ENCODE peak calls at places on chromosomes 7 and 10, in five cellular contexts. V, P, O, Z and M are unnamed samples.

GRCh38 chr10:45220985-45221384 is 94.4 kb downstream of the OR13A1 start:
- DNase-seq in V (no peak), P (no peak), O (no peak), Z (no peak), M (no peak)

GRCh38 chr10:586716-587115 is 102.8 kb downstream of the DIP2C start:
- DNase-seq in V (no peak), P (no peak), O (no peak), Z (no peak), M (no peak)

GRCh38 chr7:156889089-156889488 is 3.9 kb downstream of the LMBR1 start:
- DNase-seq in V (no peak), P (peak), O (no peak), Z (no peak), M (no peak)

GRCh38 chr7:152025077-152025936 is at the start of gene GALNT11:
- DNase-seq in V (peak), P (peak), O (peak), Z (peak), M (peak)

GRCh38 chr7:19491821-19492452 is 216.9 kb downstream of the POLR1F start:
- DNase-seq in V (peak), P (peak), O (peak), Z (peak), M (peak)

GRCh38 chr7:47885309-47886000 is 62.8 kb downstream of the PKD1L1 start:
- DNase-seq in V (peak), P (no peak), O (no peak), Z (no peak), M (no peak)

GRCh38 chr10:49663596-49663995 is 15.9 kb upstream of the C10orf53 start:
- DNase-seq in V (no peak), P (no peak), O (no peak), Z (no peak), M (no peak)

GRCh38 chr7:25124485-25125136 is 449 bp downstream of the CYCS start:
- DNase-seq in V (peak), P (peak), O (no peak), Z (no peak), M (peak)

GRCh38 chr7:151876112-151876898 is 610 bp downstream of the PRKAG2 start:
- DNase-seq in V (peak), P (peak), O (peak), Z (peak), M (peak)

GRCh38 chr7:99928188-99928587 is 1.2 kb downstream of the GJC3 start:
- DNase-seq in V (no peak), P (no peak), O (no peak), Z (no peak), M (no peak)

GRCh38 chr10:19930936-19931859 is 115.0 kb downstream of the PLXDC2 start:
- DNase-seq in V (no peak), P (peak), O (peak), Z (peak), M (peak)

GRCh38 chr7:157336383-157337315 is at the start of gene DNAJB6:
- DNase-seq in V (peak), P (peak), O (peak), Z (peak), M (peak)

GRCh38 chr10:129033354-129033729 is 433.7 kb upstream of the MGMT start:
- DNase-seq in V (no peak), P (peak), O (no peak), Z (no peak), M (no peak)

GRCh38 chr10:94992811-94993210 is 54.4 kb downstream of the CYP2C9 start:
- DNase-seq in V (no peak), P (no peak), O (no peak), Z (no peak), M (no peak)

GRCh38 chr7:27105161-27106122 is 3.0 kb upstream of the HOXA2 start:
- DNase-seq in V (no peak), P (no peak), O (no peak), Z (peak), M (no peak)
- H3K4me3 ChIP-seq in V (no peak), P (no peak), O (no peak), Z (peak), M (no peak)

GRCh38 chr10:125161570-125162139 is 1.3 kb upstream of the CTBP2 start:
- DNase-seq in V (peak), P (no peak), O (no peak), Z (no peak), M (peak)
- TF ChIP-seq CTCF in V (no peak), P (no peak), O (peak), Z (peak), M (peak)

DNA sequence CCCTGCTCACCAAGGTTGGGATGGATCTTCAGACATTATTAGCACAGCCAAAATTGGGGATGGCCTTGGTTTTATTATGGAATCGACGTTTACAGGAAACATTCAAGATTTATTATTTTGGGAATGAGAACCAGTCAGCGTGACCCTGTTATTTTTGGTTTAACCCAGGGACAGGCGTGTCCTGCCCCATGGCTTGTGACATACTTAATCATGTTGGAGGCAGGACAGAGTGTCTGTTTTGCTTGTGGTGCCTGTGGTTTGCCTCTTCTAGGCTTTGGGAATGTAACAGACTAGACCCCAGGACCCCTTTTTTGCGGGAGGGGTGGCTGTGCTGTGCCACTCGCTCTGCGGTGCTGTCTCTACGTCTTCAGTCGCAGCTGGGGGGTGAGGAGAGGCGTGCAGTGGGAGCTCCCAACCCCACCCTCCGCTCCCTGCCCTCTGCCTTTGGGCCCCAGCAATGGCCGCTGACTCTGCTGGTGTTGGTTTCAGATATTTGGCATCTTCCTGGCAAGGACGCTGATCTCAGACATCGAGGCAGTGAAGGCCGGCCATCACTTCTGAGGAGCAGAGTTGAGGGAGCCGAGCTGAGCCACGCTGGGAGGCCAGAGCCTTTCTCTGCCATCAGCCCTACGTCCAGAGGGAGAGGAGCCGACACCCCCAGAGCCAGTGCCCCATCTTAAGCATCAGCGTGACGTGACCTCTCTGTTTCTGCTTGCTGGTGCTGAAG is 20.1 kb upstream of the SH2D4B start:
- DNase-seq in V (no peak), P (no peak), O (no peak), Z (no peak), M (peak)
- H3K4me3 ChIP-seq in V (no peak), P (no peak), O (no peak), Z (no peak), M (no peak)

GRCh38 chr10:10930979-10931743 is 86.5 kb upstream of the CELF2 start:
- DNase-seq in V (no peak), P (no peak), O (no peak), Z (no peak), M (no peak)
- TF ChIP-seq CTCF in V (no peak), P (no peak), O (no peak), Z (no peak), M (no peak)

GRCh38 chr10:79209831-79210230 is 137.4 kb upstream of the PPIF start:
- DNase-seq in V (no peak), P (no peak), O (no peak), Z (no peak), M (no peak)

GRCh38 chr10:79207726-79208125 is 139.0 kb downstream of the ZMIZ1 start:
- DNase-seq in V (no peak), P (no peak), O (no peak), Z (no peak), M (no peak)

GRCh38 chr10:79208251-79208983 is 138.9 kb upstream of the PPIF start:
- DNase-seq in V (no peak), P (no peak), O (no peak), Z (no peak), M (no peak)

GRCh38 chr10:79210672-79211071 is 136.6 kb upstream of the PPIF start:
- DNase-seq in V (no peak), P (no peak), O (no peak), Z (no peak), M (no peak)

DNA sequence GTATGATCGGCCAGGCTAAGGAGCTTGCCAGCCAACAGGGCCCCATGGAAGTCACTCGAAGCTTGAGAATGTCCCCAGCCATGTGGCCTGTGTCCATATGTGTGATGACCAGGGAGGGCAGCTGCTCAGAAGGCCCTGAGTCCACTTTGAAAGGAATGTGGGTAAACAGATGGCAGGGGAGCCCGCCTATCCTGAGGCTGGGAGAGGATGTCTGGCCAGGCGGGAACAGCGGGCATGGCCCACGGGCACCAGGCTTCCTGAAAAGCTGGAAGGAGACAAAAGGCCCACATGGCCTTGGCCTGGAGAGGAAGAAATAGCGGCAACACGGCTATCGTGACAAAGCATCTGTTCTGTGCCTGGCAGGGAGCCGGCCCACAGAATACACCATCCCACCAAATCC is 137.9 kb upstream of the PPIF start:
- DNase-seq in V (no peak), P (no peak), O (no peak), Z (no peak), M (no peak)
- H3K4me3 ChIP-seq in V (no peak), P (no peak), O (no peak), Z (no peak), M (no peak)

GRCh38 chr7:76318488-76319353 is 16.2 kb downstream of the HSPB1 start:
- DNase-seq in V (peak), P (peak), O (peak), Z (peak), M (peak)
- TF ChIP-seq CTCF in V (peak), P (peak), O (no peak), Z (peak), M (peak)

DNA sequence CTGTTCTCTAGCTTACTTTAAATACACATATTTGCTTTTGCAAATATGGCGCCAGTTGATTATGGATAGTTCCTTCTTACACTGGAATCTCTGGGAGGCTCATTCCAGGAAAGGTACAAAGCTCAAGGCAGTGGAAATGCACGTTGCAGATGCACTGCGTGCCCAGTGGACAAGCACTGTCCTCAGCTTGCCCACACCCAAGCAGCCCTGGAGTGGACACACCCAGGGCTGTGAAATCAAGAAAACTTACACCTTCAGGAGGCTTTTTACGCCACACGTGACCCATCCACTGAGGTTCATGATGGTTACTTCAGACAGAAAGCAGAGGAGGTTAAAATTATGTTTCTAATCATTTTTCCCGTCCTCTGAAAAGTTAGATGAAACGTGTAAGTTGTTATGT is 248.5 kb downstream of the VTI1A start:
- DNase-seq in V (no peak), P (no peak), O (no peak), Z (no peak), M (no peak)
- H3K4me3 ChIP-seq in V (no peak), P (no peak), O (no peak), Z (no peak), M (no peak)

GRCh38 chr7:101216860-101217387 is 457 bp downstream of the PLOD3 start:
- DNase-seq in V (no peak), P (no peak), O (no peak), Z (no peak), M (no peak)

GRCh38 chr7:101220295-101220694 is 2.3 kb downstream of the ZNHIT1 start:
- DNase-seq in V (no peak), P (no peak), O (no peak), Z (no peak), M (no peak)

GRCh38 chr7:101216001-101216859 is 1.2 kb downstream of the PLOD3 start:
- DNase-seq in V (peak), P (no peak), O (no peak), Z (no peak), M (peak)

GRCh38 chr7:101218236-101219130 is 518 bp downstream of the ZNHIT1 start:
- DNase-seq in V (no peak), P (no peak), O (no peak), Z (no peak), M (peak)

DNA sequence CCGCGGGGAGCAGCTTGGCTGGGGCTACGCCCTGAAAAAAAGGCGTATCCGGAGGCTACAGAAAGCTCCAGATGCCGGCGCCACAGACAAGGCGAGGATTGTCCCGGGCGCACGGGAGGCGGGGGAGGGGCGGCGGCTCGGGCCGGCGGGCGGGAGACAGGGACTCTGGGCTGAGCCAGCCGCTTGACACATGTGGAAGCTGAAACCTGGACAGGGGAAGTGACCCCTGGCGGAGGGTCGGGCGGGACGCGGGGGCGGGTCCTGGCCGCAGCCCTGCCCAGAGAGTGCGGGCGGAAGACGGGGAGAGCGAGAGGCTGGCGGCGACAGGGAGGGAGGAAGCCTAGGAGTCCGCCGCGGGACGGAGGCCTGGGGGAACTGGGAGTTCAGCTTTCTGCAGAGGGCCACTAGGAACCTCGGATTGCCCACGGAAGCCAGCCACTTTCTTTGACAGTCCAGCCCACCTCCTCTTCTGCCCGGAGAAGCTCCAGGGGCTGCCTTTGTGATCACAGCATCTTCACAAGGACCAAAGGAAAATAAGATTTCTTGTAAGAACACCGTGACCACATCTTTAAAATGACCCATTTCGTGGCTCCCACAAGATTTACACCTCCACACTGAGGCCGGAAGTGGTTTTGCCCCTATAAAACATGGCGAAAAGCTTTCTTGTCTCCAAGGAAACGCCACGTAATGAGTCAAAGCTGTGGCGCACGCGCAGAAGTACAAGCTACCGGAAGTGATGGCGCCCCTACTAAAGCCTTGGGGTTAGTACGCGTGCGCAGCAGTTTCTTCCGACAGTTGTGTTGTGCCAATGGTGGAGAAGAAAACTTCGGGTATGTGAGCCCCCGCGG is at the start of the genes PLOD3 and ZNHIT1:
- DNase-seq in V (peak), P (peak), O (peak), Z (peak), M (peak)
- TF ChIP-seq CTCF in V (no peak), P (no peak), O (no peak), Z (no peak), M (no peak)